ENCODE peak calls at places on chromosomes 12 and 14, in four cellular contexts. One of them, this sample, is unnamed.

GRCh38 chr12:32134144-32134888 is 27.7 kb downstream of the BICD1 start:
- DNase-seq in RWPE2: no peak
- DNase-seq in H1: no peak
- DNase-seq in pancreas: no peak
- DNase-seq in this sample: no peak

GRCh38 chr14:65230287-65230728 is 128.0 kb upstream of the MAX start:
- DNase-seq in RWPE2: no peak
- DNase-seq in H1: no peak
- DNase-seq in pancreas: no peak
- DNase-seq in this sample: peak

GRCh38 chr12:122995503-122996187 is 15.2 kb downstream of the ARL6IP4 start:
- DNase-seq in RWPE2: peak
- DNase-seq in H1: no peak
- DNase-seq in pancreas: no peak
- DNase-seq in this sample: no peak

GRCh38 chr14:67554341-67554740 is 21.3 kb downstream of the PLEKHH1 start:
- DNase-seq in RWPE2: no peak
- DNase-seq in H1: no peak
- DNase-seq in pancreas: no peak
- DNase-seq in this sample: peak

GRCh38 chr14:38290601-38291190 is 34.8 kb upstream of the CLEC14A start:
- DNase-seq in RWPE2: no peak
- DNase-seq in H1: no peak
- DNase-seq in pancreas: no peak
- DNase-seq in this sample: no peak

GRCh38 chr14:81169711-81170103 is 51.1 kb downstream of the GTF2A1 start:
- DNase-seq in RWPE2: no peak
- DNase-seq in H1: no peak
- DNase-seq in pancreas: peak
- DNase-seq in this sample: peak

GRCh38 chr14:97458302-97459137 is 661.3 kb downstream of the VRK1 start:
- DNase-seq in RWPE2: no peak
- DNase-seq in H1: peak
- DNase-seq in pancreas: no peak
- DNase-seq in this sample: peak

GRCh38 chr12:5388581-5389535 is 43.0 kb upstream of the NTF3 start:
- DNase-seq in RWPE2: no peak
- DNase-seq in H1: no peak
- DNase-seq in pancreas: no peak
- DNase-seq in this sample: no peak

GRCh38 chr12:29807125-29807524 is 23.4 kb upstream of the TMTC1 start:
- DNase-seq in RWPE2: no peak
- DNase-seq in H1: no peak
- DNase-seq in pancreas: no peak
- DNase-seq in this sample: no peak

GRCh38 chr12:107903377-107904061 is 129.0 kb downstream of the ASCL4 start:
- DNase-seq in RWPE2: peak
- DNase-seq in H1: no peak
- DNase-seq in pancreas: peak
- DNase-seq in this sample: peak

GRCh38 chr12:11543513-11544168 is 105.8 kb upstream of the ETV6 start:
- DNase-seq in RWPE2: no peak
- DNase-seq in H1: no peak
- DNase-seq in pancreas: no peak
- DNase-seq in this sample: no peak

GRCh38 chr12:108234155-108234554 is 105.0 kb downstream of the CMKLR1 start:
- DNase-seq in RWPE2: no peak
- DNase-seq in H1: no peak
- DNase-seq in pancreas: no peak
- DNase-seq in this sample: no peak

GRCh38 chr14:55532645-55533309 is 47.2 kb upstream of the KTN1 start:
- DNase-seq in RWPE2: no peak
- DNase-seq in H1: peak
- DNase-seq in pancreas: no peak
- DNase-seq in this sample: no peak

GRCh38 chr14:44803239-44803905 is 158.4 kb downstream of the KLHL28 start:
- DNase-seq in RWPE2: no peak
- DNase-seq in H1: no peak
- DNase-seq in pancreas: no peak
- DNase-seq in this sample: no peak

GRCh38 chr12:54195736-54196347 is 7.1 kb upstream of the SMUG1 start:
- DNase-seq in RWPE2: no peak
- DNase-seq in H1: no peak
- DNase-seq in pancreas: no peak
- DNase-seq in this sample: no peak
- H3K4me3 ChIP-seq in RWPE2: no peak
- H3K4me3 ChIP-seq in H1: no peak
- H3K4me3 ChIP-seq in pancreas: no peak
- H3K4me3 ChIP-seq in this sample: no peak

DNA sequence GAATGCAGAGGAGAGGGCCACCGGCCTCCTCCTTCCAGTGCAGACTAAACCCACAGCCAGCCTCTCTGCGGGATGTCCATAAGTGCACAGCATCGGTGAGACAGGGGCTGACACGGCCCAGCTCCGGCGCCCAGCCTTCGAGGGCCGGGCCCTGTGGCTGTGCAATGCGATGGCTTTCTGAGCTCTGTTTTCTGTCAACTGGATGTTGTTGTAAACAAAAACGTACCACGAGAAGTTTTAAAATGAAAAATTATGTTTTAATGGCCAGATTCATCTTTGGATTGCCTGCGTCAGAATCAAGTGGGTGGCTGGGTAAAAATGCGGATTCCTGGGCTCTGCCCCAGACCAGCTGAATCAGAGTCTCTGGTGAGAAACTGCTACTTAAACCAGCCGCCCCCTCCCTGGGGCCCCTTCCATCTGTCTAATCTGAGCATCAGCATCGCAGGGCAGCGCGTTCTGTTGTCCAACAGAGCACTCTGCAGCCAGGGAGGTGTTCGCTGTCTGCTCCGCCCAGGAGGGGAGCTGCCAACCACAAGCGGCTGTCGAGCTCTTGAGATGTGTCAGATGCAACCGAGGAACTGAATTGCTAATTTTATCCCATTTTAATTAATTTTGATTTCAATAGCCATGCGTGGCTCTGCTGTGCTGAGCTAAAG is 133.4 kb downstream of the RFLNA start:
- DNase-seq in RWPE2: no peak
- DNase-seq in H1: no peak
- DNase-seq in pancreas: no peak
- DNase-seq in this sample: peak
- H3K27ac ChIP-seq in RWPE2: no peak
- H3K27ac ChIP-seq in H1: no peak
- H3K27ac ChIP-seq in pancreas: no peak
- H3K27ac ChIP-seq in this sample: peak

DNA sequence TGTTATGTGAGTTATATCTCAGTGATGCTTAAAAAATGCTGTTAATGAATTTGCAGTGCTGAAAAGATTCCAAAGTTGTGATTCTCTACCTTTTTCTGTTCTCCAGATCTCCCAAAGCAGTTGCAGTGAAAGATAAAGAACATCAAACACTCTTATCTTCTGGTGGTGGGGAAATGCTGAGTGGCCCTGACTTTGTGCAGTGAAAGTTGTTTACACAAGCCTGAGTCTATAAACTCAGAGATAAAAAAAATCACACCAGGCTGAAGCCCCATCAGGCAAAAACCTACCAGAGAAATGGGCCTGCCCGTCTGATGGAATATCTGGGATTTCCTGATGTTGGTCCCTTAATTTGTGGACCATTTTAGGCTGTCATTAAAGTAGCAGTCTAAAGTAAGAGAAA is 46.1 kb downstream of the RASSF3 start:
- DNase-seq in RWPE2: no peak
- DNase-seq in H1: no peak
- DNase-seq in pancreas: no peak
- DNase-seq in this sample: no peak
- H3K4me3 ChIP-seq in RWPE2: no peak
- H3K4me3 ChIP-seq in H1: no peak
- H3K4me3 ChIP-seq in pancreas: no peak
- H3K4me3 ChIP-seq in this sample: no peak

GRCh38 chr12:69410571-69410970 is 51.0 kb downstream of the YEATS4 start:
- DNase-seq in RWPE2: no peak
- DNase-seq in H1: no peak
- DNase-seq in pancreas: no peak
- DNase-seq in this sample: no peak

GRCh38 chr12:69406217-69406616 is 46.7 kb downstream of the YEATS4 start:
- DNase-seq in RWPE2: no peak
- DNase-seq in H1: no peak
- DNase-seq in pancreas: no peak
- DNase-seq in this sample: no peak

GRCh38 chr12:69405466-69405865 is 45.9 kb downstream of the YEATS4 start:
- DNase-seq in RWPE2: peak
- DNase-seq in H1: no peak
- DNase-seq in pancreas: no peak
- DNase-seq in this sample: no peak

GRCh38 chr12:69401940-69402339 is 42.4 kb downstream of the YEATS4 start:
- DNase-seq in RWPE2: no peak
- DNase-seq in H1: no peak
- DNase-seq in pancreas: no peak
- DNase-seq in this sample: no peak

DNA sequence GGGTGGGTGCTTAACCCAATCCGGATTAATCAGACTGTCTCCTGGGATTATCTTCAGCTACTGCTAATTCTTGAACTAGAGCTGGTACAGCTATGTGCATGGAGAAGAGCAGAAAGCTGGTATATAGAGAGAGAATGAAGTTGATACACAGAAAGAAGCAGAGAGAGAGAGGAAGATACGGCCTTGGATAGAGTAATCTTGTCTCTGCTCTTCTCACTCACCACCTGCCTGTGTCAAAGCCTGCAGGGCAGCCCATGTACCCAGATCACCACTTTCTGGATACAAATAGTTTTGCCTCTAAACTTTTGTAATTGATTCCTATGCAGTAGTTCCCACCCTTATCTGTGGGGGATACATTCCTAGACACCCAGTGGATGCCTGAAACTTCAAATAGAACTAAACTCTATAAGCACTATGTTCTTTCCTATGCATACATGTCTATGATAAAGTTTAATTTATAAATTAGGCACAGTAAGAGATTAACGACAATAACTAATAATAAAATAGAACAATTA is 45.4 kb downstream of the YEATS4 start:
- DNase-seq in RWPE2: no peak
- DNase-seq in H1: no peak
- DNase-seq in pancreas: no peak
- DNase-seq in this sample: no peak
- H3K27ac ChIP-seq in RWPE2: peak
- H3K27ac ChIP-seq in H1: no peak
- H3K27ac ChIP-seq in pancreas: no peak
- H3K27ac ChIP-seq in this sample: no peak

GRCh38 chr14:51607677-51608076 is 44.0 kb upstream of the FRMD6 start:
- DNase-seq in RWPE2: no peak
- DNase-seq in H1: no peak
- DNase-seq in pancreas: no peak
- DNase-seq in this sample: no peak
- H3K4me3 ChIP-seq in RWPE2: no peak
- H3K4me3 ChIP-seq in H1: no peak
- H3K4me3 ChIP-seq in pancreas: no peak
- H3K4me3 ChIP-seq in this sample: no peak

DNA sequence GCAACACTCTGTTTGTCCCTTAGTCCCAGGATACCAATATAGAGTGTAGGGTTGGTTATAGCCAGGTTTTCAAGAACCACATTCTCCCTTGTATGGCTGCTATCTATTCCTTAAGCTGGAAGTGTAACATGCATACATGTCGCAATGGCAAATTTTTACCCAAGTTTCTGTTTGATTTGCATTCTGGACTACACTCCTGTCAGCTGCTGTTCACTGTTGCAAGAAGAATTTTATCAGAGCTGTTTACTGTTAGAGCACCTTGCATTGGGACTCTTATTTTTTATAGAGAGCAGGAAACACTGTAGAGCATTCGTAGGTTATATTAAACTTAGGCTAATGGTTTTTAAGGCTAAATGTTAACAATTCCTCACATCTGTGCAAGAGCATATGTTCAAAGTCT is 376.0 kb upstream of the LRFN5 start:
- DNase-seq in RWPE2: no peak
- DNase-seq in H1: no peak
- DNase-seq in pancreas: no peak
- DNase-seq in this sample: no peak
- H3K27ac ChIP-seq in RWPE2: no peak
- H3K27ac ChIP-seq in H1: no peak
- H3K27ac ChIP-seq in pancreas: no peak
- H3K27ac ChIP-seq in this sample: no peak

DNA sequence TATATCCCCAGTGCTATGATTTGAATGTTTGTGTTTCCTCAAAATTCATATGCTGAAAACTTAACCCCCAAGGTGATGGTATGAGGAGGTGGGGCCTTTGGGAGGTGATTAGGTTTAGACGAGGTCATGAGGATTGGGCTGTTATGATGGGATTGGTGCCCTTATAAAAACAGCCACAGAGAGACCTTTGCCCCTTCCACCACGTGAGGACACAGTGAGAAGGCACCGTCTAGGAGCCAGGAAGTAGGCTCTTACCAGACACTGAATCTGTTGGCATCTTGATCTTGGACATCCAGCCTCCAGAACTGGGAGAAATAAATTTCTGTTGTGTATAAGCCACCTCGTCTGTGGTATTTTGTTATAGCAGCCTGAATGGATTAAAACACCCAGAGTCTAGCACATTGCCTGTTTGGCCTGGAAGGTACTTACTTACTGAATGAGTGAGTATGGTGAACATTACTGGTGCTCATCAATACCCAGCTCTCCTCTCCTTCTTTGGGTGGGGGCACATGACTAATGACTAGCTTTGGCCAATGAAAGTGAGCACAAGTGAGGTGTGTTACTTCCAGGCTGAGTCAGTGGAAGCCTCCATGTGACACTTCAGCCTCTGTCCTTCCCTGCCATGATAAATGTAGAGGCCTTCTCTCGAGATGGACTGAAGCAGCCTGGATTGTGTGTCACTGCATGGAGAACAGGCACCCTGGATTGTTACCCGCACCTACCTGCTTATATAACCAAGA is 72.4 kb upstream of the CHST11 start:
- DNase-seq in RWPE2: no peak
- DNase-seq in H1: no peak
- DNase-seq in pancreas: no peak
- DNase-seq in this sample: no peak
- H3K4me3 ChIP-seq in RWPE2: no peak
- H3K4me3 ChIP-seq in H1: no peak
- H3K4me3 ChIP-seq in pancreas: no peak
- H3K4me3 ChIP-seq in this sample: no peak

This sample was measured in dorsolateral prefrontal cortex.